ENCODE peak calls at places on chromosome 16, in eight cellular contexts. One of them, this sample, is unnamed.

GRCh38 chr16:14409563-14409962 is 220.5 kb downstream of the PARN start:
- DNase-seq in RWPE2: peak; percentile 73
- DNase-seq in cardiac fibroblast: peak; percentile 97
- DNase-seq in Peyer's patch: peak; percentile 59
- DNase-seq in left ventricle myocardium inferior: no peak
- DNase-seq in cardiac muscle cell: peak; percentile 92
- DNase-seq in GM23338: no peak
- DNase-seq in K562: no peak
- DNase-seq in this sample: peak; percentile 97

GRCh38 chr16:84446086-84446485 is 58.4 kb downstream of the MEAK7 start:
- DNase-seq in RWPE2: no peak
- DNase-seq in cardiac fibroblast: peak; percentile 37
- DNase-seq in Peyer's patch: no peak
- DNase-seq in left ventricle myocardium inferior: no peak
- DNase-seq in cardiac muscle cell: peak; percentile 13
- DNase-seq in GM23338: no peak
- DNase-seq in K562: no peak
- DNase-seq in this sample: no peak

GRCh38 chr16:84735846-84736586 is 36.2 kb downstream of the USP10 start:
- DNase-seq in RWPE2: no peak
- DNase-seq in cardiac fibroblast: no peak
- DNase-seq in Peyer's patch: peak; percentile 84
- DNase-seq in left ventricle myocardium inferior: no peak
- DNase-seq in cardiac muscle cell: peak; percentile 54
- DNase-seq in GM23338: no peak
- DNase-seq in K562: no peak
- DNase-seq in this sample: no peak

GRCh38 chr16:20851601-20852000 is 45.3 kb downstream of the REXO5 start:
- DNase-seq in RWPE2: peak; percentile 72
- DNase-seq in cardiac fibroblast: peak; percentile 98
- DNase-seq in Peyer's patch: peak; percentile 69
- DNase-seq in left ventricle myocardium inferior: peak; percentile 78
- DNase-seq in cardiac muscle cell: peak; percentile 99
- DNase-seq in GM23338: no peak
- DNase-seq in K562: no peak
- DNase-seq in this sample: peak; percentile 96

GRCh38 chr16:77749415-77749814 is 27.1 kb downstream of the NUDT7 start:
- DNase-seq in RWPE2: no peak
- DNase-seq in cardiac fibroblast: no peak
- DNase-seq in Peyer's patch: no peak
- DNase-seq in left ventricle myocardium inferior: no peak
- DNase-seq in cardiac muscle cell: no peak
- DNase-seq in GM23338: no peak
- DNase-seq in K562: no peak
- DNase-seq in this sample: no peak

GRCh38 chr16:67897231-67897630 is 4.2 kb downstream of the PSKH1 start:
- DNase-seq in RWPE2: no peak
- DNase-seq in cardiac fibroblast: peak; percentile 48
- DNase-seq in Peyer's patch: no peak
- DNase-seq in left ventricle myocardium inferior: no peak
- DNase-seq in cardiac muscle cell: peak; percentile 51
- DNase-seq in GM23338: no peak
- DNase-seq in K562: no peak
- DNase-seq in this sample: no peak

GRCh38 chr16:81673432-81673831 is 105.7 kb upstream of the PLCG2 start:
- DNase-seq in RWPE2: no peak
- DNase-seq in cardiac fibroblast: no peak
- DNase-seq in Peyer's patch: no peak
- DNase-seq in left ventricle myocardium inferior: no peak
- DNase-seq in cardiac muscle cell: no peak
- DNase-seq in GM23338: no peak
- DNase-seq in K562: no peak
- DNase-seq in this sample: no peak

GRCh38 chr16:79659352-79659751 is 58.8 kb upstream of the MAF start:
- DNase-seq in RWPE2: no peak
- DNase-seq in cardiac fibroblast: no peak
- DNase-seq in Peyer's patch: no peak
- DNase-seq in left ventricle myocardium inferior: no peak
- DNase-seq in cardiac muscle cell: no peak
- DNase-seq in GM23338: no peak
- DNase-seq in K562: no peak
- DNase-seq in this sample: no peak

GRCh38 chr16:4317471-4318170 is 1.8 kb downstream of the GLIS2 start:
- DNase-seq in RWPE2: peak; percentile 74
- DNase-seq in cardiac fibroblast: peak; percentile 52
- DNase-seq in Peyer's patch: no peak
- DNase-seq in left ventricle myocardium inferior: no peak
- DNase-seq in cardiac muscle cell: peak; percentile 25
- DNase-seq in GM23338: peak; percentile 17
- DNase-seq in K562: no peak
- DNase-seq in this sample: peak; percentile 50

GRCh38 chr16:2205967-2206313 is 686 bp downstream of the MLST8 start:
- DNase-seq in RWPE2: peak; percentile 68
- DNase-seq in cardiac fibroblast: no peak
- DNase-seq in Peyer's patch: no peak
- DNase-seq in left ventricle myocardium inferior: no peak
- DNase-seq in cardiac muscle cell: no peak
- DNase-seq in GM23338: no peak
- DNase-seq in K562: no peak
- DNase-seq in this sample: no peak
- TF ChIP-seq CTCF in RWPE2: no peak
- TF ChIP-seq CTCF in cardiac fibroblast: no peak
- TF ChIP-seq CTCF in Peyer's patch: no peak
- TF ChIP-seq CTCF in left ventricle myocardium inferior: no peak
- TF ChIP-seq CTCF in cardiac muscle cell: no peak
- TF ChIP-seq CTCF in GM23338: no peak
- TF ChIP-seq CTCF in K562: no peak
- TF ChIP-seq CTCF in this sample: no peak

GRCh38 chr16:53356478-53357207 is 77.6 kb upstream of the RBL2 start:
- DNase-seq in RWPE2: no peak
- DNase-seq in cardiac fibroblast: no peak
- DNase-seq in Peyer's patch: no peak
- DNase-seq in left ventricle myocardium inferior: no peak
- DNase-seq in cardiac muscle cell: no peak
- DNase-seq in GM23338: peak; percentile 38
- DNase-seq in K562: no peak
- DNase-seq in this sample: no peak
- TF ChIP-seq CTCF in RWPE2: no peak
- TF ChIP-seq CTCF in cardiac fibroblast: no peak
- TF ChIP-seq CTCF in Peyer's patch: no peak
- TF ChIP-seq CTCF in left ventricle myocardium inferior: no peak
- TF ChIP-seq CTCF in cardiac muscle cell: no peak
- TF ChIP-seq CTCF in GM23338: peak; percentile 54
- TF ChIP-seq CTCF in K562: peak; percentile 41
- TF ChIP-seq CTCF in this sample: no peak

GRCh38 chr16:61370564-61370963 is 665.7 kb downstream of the CDH8 start:
- DNase-seq in RWPE2: no peak
- DNase-seq in cardiac fibroblast: no peak
- DNase-seq in Peyer's patch: no peak
- DNase-seq in left ventricle myocardium inferior: no peak
- DNase-seq in cardiac muscle cell: no peak
- DNase-seq in GM23338: no peak
- DNase-seq in K562: no peak
- DNase-seq in this sample: no peak

GRCh38 chr16:61362583-61362982 is 673.7 kb downstream of the CDH8 start:
- DNase-seq in RWPE2: no peak
- DNase-seq in cardiac fibroblast: no peak
- DNase-seq in Peyer's patch: no peak
- DNase-seq in left ventricle myocardium inferior: no peak
- DNase-seq in cardiac muscle cell: no peak
- DNase-seq in GM23338: no peak
- DNase-seq in K562: no peak
- DNase-seq in this sample: no peak

GRCh38 chr16:61366006-61366405 is 670.2 kb downstream of the CDH8 start:
- DNase-seq in RWPE2: no peak
- DNase-seq in cardiac fibroblast: no peak
- DNase-seq in Peyer's patch: no peak
- DNase-seq in left ventricle myocardium inferior: no peak
- DNase-seq in cardiac muscle cell: no peak
- DNase-seq in GM23338: peak; percentile 38
- DNase-seq in K562: no peak
- DNase-seq in this sample: no peak
- TF ChIP-seq CTCF in RWPE2: no peak
- TF ChIP-seq CTCF in cardiac fibroblast: no peak
- TF ChIP-seq CTCF in Peyer's patch: no peak
- TF ChIP-seq CTCF in left ventricle myocardium inferior: no peak
- TF ChIP-seq CTCF in cardiac muscle cell: no peak
- TF ChIP-seq CTCF in GM23338: peak; percentile 44
- TF ChIP-seq CTCF in K562: no peak
- TF ChIP-seq CTCF in this sample: no peak

GRCh38 chr16:30355144-30355953 is at the start of gene CD2BP2:
- DNase-seq in RWPE2: peak; percentile 96
- DNase-seq in cardiac fibroblast: peak; percentile 100
- DNase-seq in Peyer's patch: peak; percentile 98
- DNase-seq in left ventricle myocardium inferior: peak; percentile 95
- DNase-seq in cardiac muscle cell: peak; percentile 100
- DNase-seq in GM23338: peak; percentile 99
- DNase-seq in K562: peak; percentile 94
- DNase-seq in this sample: peak; percentile 100
- TF ChIP-seq CTCF in RWPE2: no peak
- TF ChIP-seq CTCF in cardiac fibroblast: no peak
- TF ChIP-seq CTCF in Peyer's patch: no peak
- TF ChIP-seq CTCF in left ventricle myocardium inferior: no peak
- TF ChIP-seq CTCF in cardiac muscle cell: no peak
- TF ChIP-seq CTCF in GM23338: no peak
- TF ChIP-seq CTCF in K562: no peak
- TF ChIP-seq CTCF in this sample: no peak

This sample was measured in foreskin fibroblast.